ENCODE peak calls at places on chromosome 2, in eight cellular contexts. H is hepatocyte, W is brain microvascular endothelial cell, V is dorsolateral prefrontal cortex, U is mammary epithelial cell, E is cardiac muscle cell, S is bronchial epithelial cell, Z is K562. T is an unnamed sample.

GRCh38 chr2:72041638-72042111 is 106.0 kb downstream of the CYP26B1 start:
- DNase-seq in V (no peak), S (peak), Z (no peak), W (no peak), U (peak), E (no peak), H (no peak), T (no peak)

GRCh38 chr2:41878726-41879366 is 169.0 kb upstream of the PKDCC start:
- DNase-seq in W (no peak), Z (no peak), S (no peak), H (no peak), E (no peak), V (no peak), U (no peak), T (no peak)

GRCh38 chr2:230793573-230794359 is 71.0 kb upstream of the ITM2C start:
- DNase-seq in E (no peak), Z (no peak), S (peak), W (peak), U (peak), V (no peak), H (peak), T (peak)

GRCh38 chr2:237625777-237626176 is 1.6 kb upstream of the LRRFIP1 start:
- DNase-seq in W (no peak), S (no peak), Z (no peak), H (no peak), V (no peak), E (no peak), U (no peak), T (no peak)

GRCh38 chr2:67448648-67449047 is 51.5 kb downstream of the ETAA1 start:
- DNase-seq in Z (no peak), W (no peak), E (peak), V (no peak), U (peak), H (no peak), S (peak), T (no peak)

GRCh38 chr2:55364189-55365055 is 55.2 kb downstream of the CCDC88A start:
- DNase-seq in S (peak), V (no peak), Z (no peak), E (no peak), W (peak), U (peak), H (no peak), T (peak)

GRCh38 chr2:8661736-8662135 is 20.1 kb upstream of the ID2 start:
- DNase-seq in W (no peak), V (no peak), E (no peak), Z (no peak), H (no peak), S (no peak), U (no peak), T (no peak)

GRCh38 chr2:129253461-129253812 is 726.0 kb upstream of the RAB6C start:
- DNase-seq in E (peak), W (no peak), V (peak), Z (peak), S (no peak), H (peak), U (no peak), T (no peak)

GRCh38 chr2:7368211-7368610 is 451.0 kb downstream of the RNF144A start:
- DNase-seq in V (no peak), W (no peak), H (no peak), Z (no peak), U (no peak), S (no peak), E (no peak), T (no peak)

GRCh38 chr2:196696423-196697073 is 57.0 kb downstream of the CCDC150 start:
- DNase-seq in E (no peak), H (peak), S (peak), V (no peak), W (peak), U (peak), Z (peak), T (peak)

GRCh38 chr2:48209214-48209885 is 303.1 kb upstream of the FBXO11 start:
- DNase-seq in Z (no peak), H (no peak), E (no peak), S (peak), V (no peak), U (peak), W (peak), T (no peak)

GRCh38 chr2:157170299-157170698 is 87.2 kb upstream of the GALNT5 start:
- DNase-seq in S (no peak), U (no peak), Z (no peak), H (no peak), V (no peak), E (no peak), W (no peak), T (no peak)

GRCh38 chr2:905833-906140 is 44.9 kb upstream of the SNTG2 start:
- DNase-seq in H (no peak), W (no peak), Z (no peak), E (no peak), V (no peak), S (no peak), U (no peak), T (no peak)

GRCh38 chr2:75381032-75381431 is 179.7 kb downstream of the EVA1A start:
- DNase-seq in H (no peak), S (no peak), W (no peak), U (no peak), E (no peak), Z (no peak), V (no peak), T (no peak)

GRCh38 chr2:172081248-172082022 is 3.9 kb upstream of the DLX1 start:
- DNase-seq in H (no peak), S (no peak), Z (no peak), V (no peak), W (no peak), U (no peak), E (no peak), T (no peak)

GRCh38 chr2:24076849-24077534 is 866 bp upstream of the SF3B6 start:
- DNase-seq in Z (no peak), U (no peak), S (no peak), H (peak), E (peak), W (no peak), V (peak), T (no peak)

GRCh38 chr2:42046819-42047487 is 868 bp upstream of the PKDCC start:
- DNase-seq in Z (peak), E (peak), U (no peak), S (no peak), H (peak), W (no peak), V (no peak), T (no peak)

GRCh38 chr2:168348076-168348475 is 100.7 kb upstream of the STK39 start:
- DNase-seq in U (no peak), W (peak), Z (peak), V (no peak), E (peak), H (peak), S (peak), T (no peak)

GRCh38 chr2:112693596-112693995 is 27.2 kb upstream of the NT5DC4 start:
- DNase-seq in Z (no peak), H (no peak), W (no peak), S (no peak), V (no peak), U (no peak), E (no peak), T (no peak)

GRCh38 chr2:39377226-39377939 is 59.7 kb downstream of the MAP4K3 start:
- DNase-seq in H (peak), S (no peak), U (no peak), V (no peak), Z (no peak), W (no peak), E (no peak), T (no peak)

GRCh38 chr2:209472386-209472832 is 48.6 kb downstream of the MAP2 start:
- DNase-seq in W (no peak), E (peak), U (peak), H (no peak), V (no peak), S (peak), Z (no peak), T (peak)

GRCh38 chr2:86274265-86274917 is 63.0 kb downstream of the REEP1 start:
- DNase-seq in Z (no peak), U (peak), V (no peak), H (no peak), W (peak), S (peak), E (no peak), T (no peak)

GRCh38 chr2:100941646-100942240 is 60.3 kb upstream of the RPL31 start:
- DNase-seq in S (no peak), H (no peak), Z (no peak), U (no peak), W (no peak), V (no peak), E (no peak), T (no peak)

GRCh38 chr2:197198890-197199289 is 111.7 kb downstream of the ANKRD44 start:
- DNase-seq in E (no peak), H (no peak), V (no peak), Z (no peak), W (no peak), S (no peak), U (peak), T (no peak)

GRCh38 chr2:195434346-195434745 is 222.7 kb upstream of the SLC39A10 start:
- DNase-seq in S (peak), H (no peak), V (no peak), Z (no peak), W (no peak), U (peak), E (no peak), T (no peak)

GRCh38 chr2:112000399-112001135 is 54.5 kb upstream of the TMEM87B start:
- DNase-seq in U (no peak), E (no peak), H (no peak), V (no peak), W (no peak), S (no peak), Z (no peak), T (no peak)

GRCh38 chr2:38509947-38510326 is 92.8 kb downstream of the HNRNPLL start:
- DNase-seq in V (no peak), E (no peak), W (no peak), Z (no peak), U (no peak), S (no peak), H (no peak), T (no peak)

GRCh38 chr2:146820672-146821071 is 1024.2 kb upstream of the ACVR2A start:
- DNase-seq in H (no peak), V (no peak), E (no peak), S (peak), U (peak), Z (no peak), W (peak), T (no peak)

GRCh38 chr2:240782221-240782885 is 37.7 kb downstream of the KIF1A start:
- DNase-seq in Z (peak), V (no peak), H (no peak), U (no peak), E (no peak), W (no peak), S (no peak), T (no peak)

GRCh38 chr2:177334940-177335543 is 57.5 kb upstream of the AGPS start:
- DNase-seq in E (peak), Z (peak), W (no peak), H (peak), S (peak), U (no peak), V (peak), T (no peak)

GRCh38 chr2:61177727-61178549 is 15.9 kb downstream of the C2orf74 start:
- DNase-seq in E (no peak), U (peak), V (no peak), S (no peak), H (no peak), Z (no peak), W (no peak), T (no peak)

GRCh38 chr2:85032621-85033020 is 61.7 kb downstream of the KCMF1 start:
- DNase-seq in Z (no peak), S (no peak), W (no peak), U (peak), H (no peak), E (no peak), V (no peak), T (no peak)

GRCh38 chr2:127006962-127007361 is 100.0 kb downstream of the BIN1 start:
- DNase-seq in E (no peak), S (no peak), V (no peak), W (no peak), H (no peak), U (no peak), Z (no peak), T (no peak)

DNA sequence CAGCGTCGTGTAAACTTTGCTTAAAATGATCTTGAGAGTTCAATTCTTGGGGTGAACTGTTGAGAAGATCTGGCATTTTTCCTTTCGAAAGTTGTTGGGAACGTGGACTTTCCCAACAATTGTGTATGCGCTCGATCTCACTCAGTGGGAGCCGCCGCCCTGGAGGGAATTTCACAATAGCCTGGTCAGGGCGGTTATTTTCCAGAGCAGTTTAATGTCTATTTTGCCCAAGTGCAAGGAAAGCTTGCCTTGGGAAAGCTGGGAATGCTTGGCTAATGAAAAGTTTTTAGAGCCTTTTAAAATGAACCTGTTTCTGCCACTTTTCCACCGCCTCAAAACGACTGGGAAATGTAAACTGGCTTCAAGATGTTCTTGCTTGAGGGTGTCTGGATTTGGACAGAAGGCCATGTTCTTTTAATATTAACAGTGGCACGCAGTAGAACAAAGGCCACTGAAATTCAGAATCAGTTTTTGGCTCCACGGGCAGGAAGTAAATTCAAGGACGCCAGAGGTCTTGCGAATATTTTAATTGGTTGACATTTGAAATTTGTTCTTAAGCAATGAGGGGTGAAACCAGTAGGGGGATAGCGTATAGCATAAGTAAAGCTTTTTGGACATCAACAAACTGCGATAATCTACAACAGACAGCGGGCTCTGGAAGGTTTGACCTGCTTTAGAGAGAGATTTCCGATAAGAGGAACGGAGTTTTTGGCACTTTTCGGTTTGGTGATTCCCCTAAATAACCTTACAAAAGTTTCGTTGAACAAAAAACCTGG is 1.2 kb downstream of the CFLAR start:
- DNase-seq in S (peak), U (no peak), E (no peak), H (peak), V (no peak), Z (no peak), W (peak), T (peak)
- TF ChIP-seq CTCF in S (peak), U (peak), E (peak), H (peak), V (no peak), Z (peak), W (peak), T (peak)

GRCh38 chr2:222290691-222291484 is 7.9 kb downstream of the PAX3 start:
- DNase-seq in E (peak), U (no peak), Z (no peak), V (no peak), S (no peak), W (no peak), H (no peak), T (no peak)
- H3K4me3 ChIP-seq in E (peak), U (no peak), Z (no peak), V (peak), S (no peak), W (peak), H (no peak), T (peak)

DNA sequence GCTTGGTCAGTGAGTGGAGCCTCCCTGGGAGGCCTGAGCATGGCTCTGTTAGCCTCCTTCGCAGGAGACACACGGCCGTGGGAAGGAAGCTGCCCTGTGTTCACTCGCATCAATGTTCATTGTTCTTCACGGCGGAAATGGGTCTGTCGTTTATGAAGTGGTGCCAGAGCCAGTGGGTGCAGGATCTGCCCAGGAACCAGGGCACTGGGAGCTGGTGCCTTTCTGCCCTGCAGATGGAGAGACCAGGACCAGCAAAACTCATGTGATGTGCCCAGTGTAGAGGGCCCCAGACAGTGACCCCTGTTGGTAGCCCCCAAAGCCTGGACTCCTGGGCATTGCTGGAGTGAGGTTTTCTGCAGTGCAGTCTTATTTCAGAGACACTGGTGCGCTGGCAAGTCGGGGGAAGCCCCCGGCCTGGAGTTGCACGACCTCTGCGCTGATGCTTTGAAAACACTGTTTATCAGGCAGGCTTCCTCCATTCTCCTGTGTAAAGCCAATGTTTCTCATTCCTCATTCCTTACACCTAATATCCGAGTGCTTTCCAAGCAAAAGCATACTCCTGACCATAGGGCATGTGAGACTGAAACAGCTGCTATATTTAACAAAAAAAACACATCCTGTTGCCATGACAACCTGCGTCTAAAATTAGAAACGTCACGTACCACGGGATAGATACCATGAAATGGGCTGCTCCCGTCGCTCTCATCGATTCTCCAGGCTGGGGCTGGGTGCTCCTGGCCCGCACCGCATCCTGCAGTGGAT is 268.6 kb downstream of the NDUFA10 start:
- DNase-seq in S (no peak), E (no peak), H (peak), Z (no peak), W (peak), U (no peak), V (peak), T (no peak)
- TF ChIP-seq CTCF in S (no peak), E (no peak), H (no peak), Z (no peak), W (no peak), U (no peak), V (no peak), T (no peak)

DNA sequence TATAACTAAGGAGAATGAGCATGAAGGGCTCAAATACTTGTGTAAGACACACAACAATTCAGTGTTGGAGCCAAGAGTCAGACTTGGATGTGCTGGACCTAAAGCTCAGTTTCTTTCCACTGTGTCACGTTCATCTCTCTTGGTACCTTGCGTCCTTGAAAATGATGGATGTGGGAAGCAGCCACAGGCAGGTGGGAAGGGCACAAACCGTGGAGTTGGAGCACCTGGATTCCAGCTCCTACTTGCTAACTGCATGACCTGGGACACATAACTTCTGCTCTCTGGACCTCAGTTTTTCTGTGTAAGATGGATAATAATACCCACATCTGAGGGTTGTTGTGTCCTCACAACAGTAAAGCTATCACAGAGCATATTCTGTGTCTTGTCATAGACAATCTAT is 53.1 kb upstream of the PPP1CB start:
- DNase-seq in E (no peak), H (no peak), V (no peak), U (no peak), S (no peak), Z (no peak), W (no peak), T (no peak)
- H3K4me3 ChIP-seq in E (no peak), H (no peak), V (no peak), U (no peak), S (no peak), Z (no peak), W (no peak), T (no peak)

DNA sequence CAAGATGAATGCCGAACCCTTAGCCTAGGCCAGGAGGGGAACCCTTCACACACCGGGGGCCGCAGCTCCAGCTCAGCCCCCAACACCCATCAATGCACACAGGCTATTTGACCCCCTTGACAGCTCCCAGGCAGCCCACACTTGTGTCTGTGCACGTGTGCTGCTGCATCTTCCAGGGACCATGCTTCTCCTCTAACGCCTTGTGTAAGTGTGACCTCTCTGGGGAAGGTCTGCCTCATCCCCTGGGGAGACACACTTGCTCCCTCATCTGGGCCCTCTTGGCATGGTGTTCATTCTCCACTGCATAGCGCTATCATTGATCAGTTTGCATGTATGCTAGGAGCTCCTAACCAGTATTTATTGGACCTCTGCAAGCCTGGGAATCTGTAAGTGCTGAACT is 120.0 kb upstream of the FHL2 start:
- DNase-seq in Z (no peak), H (no peak), V (no peak), E (peak), U (no peak), S (no peak), W (no peak), T (no peak)
- TF ChIP-seq CTCF in Z (peak), H (no peak), V (no peak), E (no peak), U (no peak), S (peak), W (peak), T (no peak)

GRCh38 chr2:207775471-207775870 is 5.8 kb upstream of the FZD5 start:
- DNase-seq in E (no peak), V (no peak), S (no peak), Z (no peak), W (no peak), U (no peak), H (no peak), T (no peak)
- H3K4me3 ChIP-seq in E (no peak), V (no peak), S (no peak), Z (no peak), W (no peak), U (no peak), H (no peak), T (no peak)

DNA sequence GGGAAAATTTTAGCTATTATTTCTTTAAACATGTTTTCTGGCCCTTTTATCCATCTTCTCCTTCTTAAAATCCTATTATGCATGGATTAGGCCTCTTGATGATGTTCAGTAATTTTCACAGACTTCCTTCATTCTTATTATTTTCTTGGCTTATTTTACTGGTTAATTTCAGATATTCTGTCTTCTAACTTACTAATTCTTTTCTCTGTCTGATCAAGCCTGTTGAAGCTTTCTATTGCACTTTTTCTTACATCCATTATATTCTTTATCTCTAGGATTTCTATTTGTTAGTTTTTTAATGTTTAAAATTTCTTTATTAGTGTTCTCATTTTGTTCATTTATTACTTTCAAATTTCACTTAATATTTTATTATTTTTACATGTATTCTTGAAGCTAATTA is 105.3 kb upstream of the GALNT13 start:
- DNase-seq in H (no peak), U (no peak), W (no peak), E (no peak), V (no peak), Z (no peak), S (no peak), T (no peak)
- TF ChIP-seq CTCF in H (no peak), U (no peak), W (no peak), E (no peak), V (no peak), Z (no peak), S (no peak), T (no peak)